ENCODE peak calls at places on chromosome 20, in four cellular contexts. R, U, I and D are unnamed samples.
A peak's percentile ranks its signal among the peaks of the same experiment; 100 is the strongest.

GRCh38 chr20:51457281-51457932 is 85.1 kb downstream of the NFATC2 start:
- DNase-seq in R (peak; percentile 76), U (peak; percentile 28), I (peak; percentile 40), D (peak; percentile 62)

GRCh38 chr20:59891581-59891980 is 41.9 kb downstream of the SYCP2 start:
- DNase-seq in R (no peak), U (no peak), I (no peak), D (no peak)

GRCh38 chr20:22371843-22372242 is 212.5 kb downstream of the FOXA2 start:
- DNase-seq in R (no peak), U (no peak), I (no peak), D (no peak)

GRCh38 chr20:10414982-10415650 is 18.9 kb downstream of the MKKS start:
- DNase-seq in R (no peak), U (no peak), I (no peak), D (no peak)

GRCh38 chr20:57621426-57622200 is 1.4 kb upstream of the ZBP1 start:
- DNase-seq in R (no peak), U (no peak), I (no peak), D (no peak)

GRCh38 chr20:25574411-25574810 is 10.9 kb downstream of the NINL start:
- DNase-seq in R (no peak), U (no peak), I (no peak), D (no peak)

GRCh38 chr20:58716476-58717277 is 24.1 kb downstream of the NPEPL1 start:
- DNase-seq in R (peak; percentile 3), U (no peak), I (no peak), D (peak; percentile 17)

GRCh38 chr20:19944772-19945459 is 72.2 kb upstream of the NAA20 start:
- DNase-seq in R (no peak), U (no peak), I (no peak), D (no peak)

GRCh38 chr20:49887251-49887827 is 28.0 kb downstream of the SPATA2 start:
- DNase-seq in R (no peak), U (peak; percentile 77), I (no peak), D (no peak)

GRCh38 chr20:18734525-18735189 is 78.9 kb upstream of the SCP2D1 start:
- DNase-seq in R (no peak), U (no peak), I (no peak), D (no peak)

GRCh38 chr20:63230800-63231268 is 4.9 kb upstream of the BIRC7 start:
- DNase-seq in R (peak; percentile 47), U (peak; percentile 83), I (no peak), D (peak; percentile 39)

GRCh38 chr20:726160-726559 is 42.1 kb downstream of the SLC52A3 start:
- DNase-seq in R (no peak), U (no peak), I (no peak), D (no peak)

GRCh38 chr20:730005-730404 is 38.3 kb downstream of the SLC52A3 start:
- DNase-seq in R (no peak), U (no peak), I (no peak), D (no peak)

GRCh38 chr20:731891-732560 is 36.3 kb downstream of the SLC52A3 start:
- DNase-seq in R (no peak), U (no peak), I (no peak), D (no peak)

GRCh38 chr20:725491-725890 is 42.8 kb downstream of the SLC52A3 start:
- DNase-seq in R (no peak), U (no peak), I (no peak), D (no peak)

GRCh38 chr20:728022-728944 is 40.0 kb downstream of the SLC52A3 start:
- DNase-seq in R (peak; percentile 52), U (peak; percentile 63), I (peak; percentile 84), D (peak; percentile 54)
- H3K4me3 ChIP-seq in R (peak overlapping the region; percentile 40), U (peak overlapping the region; percentile 54), I (peak overlapping the region; percentile 66), D (no peak overlapping the region)

GRCh38 chr20:41693136-41693979 is 75.2 kb upstream of the CHD6 start:
- DNase-seq in R (peak; percentile 78), U (peak; percentile 89), I (peak; percentile 60), D (peak; percentile 72)
- TF ChIP-seq POLR2A in R (peak; percentile 17), U (no peak), I (peak; percentile 80), D (peak; percentile 11)

GRCh38 chr20:33083544-33084340 is 4.3 kb downstream of the BPIFB4 start:
- DNase-seq in R (no peak), U (no peak), I (no peak), D (no peak)
- H3K9me3 ChIP-seq in R (no peaks in the 10 kb centered on the region), U (no peaks in the 10 kb centered on the region), I (no peaks in the 10 kb centered on the region), D (no peaks in the 10 kb centered on the region)

DNA sequence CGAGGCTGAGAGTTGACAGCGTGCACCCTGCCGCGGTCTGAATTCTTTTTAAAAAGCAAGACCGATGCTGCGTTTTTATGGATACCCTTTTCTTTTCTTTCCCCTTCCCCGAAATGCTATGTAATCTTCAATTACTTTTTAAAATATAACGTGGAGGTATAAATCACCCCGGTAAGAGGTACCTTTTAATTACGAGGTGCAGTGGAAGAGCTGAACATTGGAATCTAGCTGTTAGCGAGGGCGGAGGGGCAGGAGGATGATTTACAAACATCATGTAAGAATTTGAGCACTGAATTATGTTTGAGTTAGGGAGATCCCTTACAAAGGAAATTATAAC is 1.2 kb downstream of the EYA2 start:
- DNase-seq in R (no peak), U (no peak), I (no peak), D (no peak)
- H3K4me3 ChIP-seq in R (peak overlapping the region; percentile 83), U (peak overlapping the region; percentile 69), I (no peak overlapping the region), D (peak overlapping the region; percentile 36)